ENCODE peak calls at places on chromosomes 3 and 15, in six cellular contexts. F is left ventricle myocardium inferior, H is psoas muscle, O is NCI-H187 treated with DMSO at 0.1 percent for 48 hours, C is M059J, S is OCI-LY7. B is an unnamed sample.

GRCh38 chr3:88410259-88410658 is 260.5 kb downstream of the C3orf38 start:
- DNase-seq in F (no peak), H (no peak), O (no peak), C (peak), S (no peak), B (no peak)

GRCh38 chr3:10682692-10683091 is 133.3 kb upstream of the SLC6A11 start:
- DNase-seq in F (no peak), H (no peak), O (no peak), C (no peak), S (no peak), B (no peak)

GRCh38 chr3:197343656-197344408 is 45.4 kb upstream of the DLG1 start:
- DNase-seq in F (no peak), H (peak), O (no peak), C (no peak), S (no peak), B (no peak)

GRCh38 chr15:66291816-66292215 is 1.6 kb upstream of the DIS3L start:
- DNase-seq in F (no peak), H (no peak), O (no peak), C (no peak), S (peak), B (no peak)

GRCh38 chr3:45143673-45144670 is 2.2 kb downstream of the CDCP1 start:
- DNase-seq in F (no peak), H (no peak), O (no peak), C (peak), S (no peak), B (no peak)

GRCh38 chr3:171944109-171945016 is 95.0 kb upstream of the FNDC3B start:
- DNase-seq in F (no peak), H (no peak), O (no peak), C (peak), S (no peak), B (no peak)

GRCh38 chr3:77563012-77563411 is 523.1 kb downstream of the ROBO2 start:
- DNase-seq in F (no peak), H (no peak), O (no peak), C (no peak), S (no peak), B (no peak)

GRCh38 chr3:122234117-122234516 is 50.6 kb downstream of the CASR start:
- DNase-seq in F (no peak), H (no peak), O (no peak), C (no peak), S (no peak), B (no peak)

GRCh38 chr3:184635126-184635525 is 73.5 kb downstream of the EPHB3 start:
- DNase-seq in F (peak), H (peak), O (no peak), C (peak), S (no peak), B (peak)

GRCh38 chr3:69388241-69388640 is 2.4 kb upstream of the FRMD4B start:
- DNase-seq in F (no peak), H (no peak), O (no peak), C (no peak), S (no peak), B (no peak)

GRCh38 chr3:161008086-161008485 is 97.1 kb downstream of the B3GALNT1 start:
- DNase-seq in F (no peak), H (no peak), O (no peak), C (no peak), S (no peak), B (no peak)

GRCh38 chr3:65078748-65079147 is 390.9 kb upstream of the ADAMTS9 start:
- DNase-seq in F (no peak), H (no peak), O (no peak), C (no peak), S (no peak), B (no peak)

GRCh38 chr3:134761213-134761612 is 33.8 kb upstream of the EPHB1 start:
- DNase-seq in F (no peak), H (no peak), O (no peak), C (no peak), S (no peak), B (no peak)

GRCh38 chr3:62139957-62140356 is 233.4 kb downstream of the FEZF2 start:
- DNase-seq in F (no peak), H (no peak), O (no peak), C (no peak), S (no peak), B (no peak)

GRCh38 chr3:85576091-85576690 is 617.4 kb downstream of the CADM2 start:
- DNase-seq in F (no peak), H (peak), O (no peak), C (peak), S (peak), B (peak)

GRCh38 chr15:35061171-35062163 is 23.6 kb downstream of the NANOGP8 start:
- DNase-seq in F (no peak), H (no peak), O (no peak), C (peak), S (no peak), B (no peak)

GRCh38 chr3:153313307-153313945 is 151.4 kb downstream of the RAP2B start:
- DNase-seq in F (no peak), H (no peak), O (no peak), C (no peak), S (no peak), B (no peak)

GRCh38 chr15:87207945-87208580 is 1048.5 kb downstream of the NTRK3 start:
- DNase-seq in F (no peak), H (no peak), O (no peak), C (peak), S (no peak), B (no peak)

GRCh38 chr15:51460796-51461195 is 119.3 kb downstream of the GLDN start:
- DNase-seq in F (no peak), H (no peak), O (no peak), C (no peak), S (no peak), B (no peak)

GRCh38 chr15:83973816-83974215 is 261.8 kb upstream of the GOLGA6L4 start:
- DNase-seq in F (no peak), H (no peak), O (no peak), C (no peak), S (peak), B (no peak)

GRCh38 chr3:180184806-180185205 is 148.1 kb upstream of the PEX5L start:
- DNase-seq in F (no peak), H (no peak), O (no peak), C (no peak), S (no peak), B (no peak)

GRCh38 chr3:58989173-58989572 is 60.7 kb downstream of the CFAP20DC start:
- DNase-seq in F (no peak), H (no peak), O (no peak), C (peak), S (no peak), B (no peak)

GRCh38 chr3:66638717-66639116 is 137.9 kb upstream of the LRIG1 start:
- DNase-seq in F (no peak), H (no peak), O (no peak), C (no peak), S (peak), B (no peak)

GRCh38 chr15:70156781-70157261 is 59.1 kb upstream of the TLE3 start:
- DNase-seq in F (peak), H (peak), O (no peak), C (peak), S (no peak), B (no peak)

GRCh38 chr15:69324031-69324430 is 25.3 kb downstream of the PAQR5 start:
- DNase-seq in F (no peak), H (no peak), O (no peak), C (peak), S (no peak), B (no peak)

GRCh38 chr15:89409993-89410767 is 75.6 kb upstream of the POLG start:
- DNase-seq in F (no peak), H (no peak), O (no peak), C (no peak), S (no peak), B (no peak)

GRCh38 chr3:48402281-48402732 is 27.6 kb downstream of the PLXNB1 start:
- DNase-seq in F (peak), H (peak), O (no peak), C (peak), S (no peak), B (peak)

GRCh38 chr3:45528429-45528828 is 66.1 kb upstream of the LIMD1 start:
- DNase-seq in F (no peak), H (no peak), O (no peak), C (peak), S (no peak), B (no peak)

GRCh38 chr3:140494970-140495369 is 182.9 kb upstream of the TRIM42 start:
- DNase-seq in F (no peak), H (no peak), O (no peak), C (peak), S (no peak), B (no peak)